ENCODE peak calls at places on chromosomes 7 and 10, in nine cellular contexts. D is DND-41, B is endodermal cell, T is colonic mucosa, V is fibroblast of lung, Y is HCT116, N is PC-3, L is IMR-90, C is HepG2. Q is an unnamed sample.
A peak's percentile ranks its signal among the peaks of the same experiment; 100 is the strongest.

GRCh38 chr7:130127404-130128395 is 57.4 kb downstream of the KLHDC10 start:
- DNase-seq in Y (no peak), T (no peak), L (peak; percentile 44), C (no peak), D (no peak), B (no peak), N (no peak), V (peak; percentile 52), Q (peak; percentile 84)

GRCh38 chr7:155590215-155591023 is 44.1 kb upstream of the CNPY1 start:
- DNase-seq in Y (no peak), C (peak; percentile 72), B (peak; percentile 83), D (peak; percentile 17), L (peak; percentile 16), V (no peak), N (no peak), T (no peak), Q (no peak)

GRCh38 chr10:101567165-101568006 is 20.7 kb downstream of the POLL start:
- DNase-seq in N (no peak), V (no peak), L (no peak), B (no peak), Y (no peak), C (no peak), D (no peak), T (no peak), Q (no peak)

GRCh38 chr7:30116771-30117170 is 18.0 kb upstream of the MTURN start:
- DNase-seq in B (peak; percentile 71), C (no peak), Y (no peak), N (no peak), D (no peak), L (no peak), T (no peak), V (no peak), Q (peak; percentile 61)

GRCh38 chr10:132374176-132374575 is 22.8 kb upstream of the PWWP2B start:
- DNase-seq in D (no peak), N (no peak), T (no peak), Y (no peak), L (no peak), B (no peak), V (no peak), C (no peak), Q (no peak)

GRCh38 chr10:60943372-60944158 is 420 bp downstream of the RHOBTB1 start:
- DNase-seq in C (peak; percentile 36), L (peak; percentile 40), N (peak; percentile 60), D (peak; percentile 54), Y (peak; percentile 3), T (peak; percentile 67), V (peak; percentile 52), B (peak; percentile 89), Q (peak; percentile 73)

GRCh38 chr10:58457761-58458616 is 54.7 kb upstream of the BICC1 start:
- DNase-seq in B (no peak), D (no peak), Y (no peak), T (peak; percentile 43), N (no peak), V (peak; percentile 96), L (peak; percentile 98), C (peak; percentile 92), Q (peak; percentile 87)

GRCh38 chr7:142104550-142105527 is 6.7 kb upstream of the MGAM2 start:
- DNase-seq in V (no peak), D (no peak), B (no peak), N (peak; percentile 69), C (peak; percentile 90), Y (peak; percentile 27), L (no peak), T (peak; percentile 71), Q (peak; percentile 48)

GRCh38 chr10:1096287-1096889 is 40.2 kb downstream of the WDR37 start:
- DNase-seq in D (no peak), N (no peak), B (no peak), L (no peak), Y (no peak), C (no peak), T (no peak), V (no peak), Q (no peak)

GRCh38 chr7:30788640-30789333 is 17.6 kb downstream of the MINDY4 start:
- DNase-seq in N (no peak), C (no peak), D (no peak), L (no peak), Y (no peak), T (no peak), B (no peak), V (no peak), Q (no peak)

GRCh38 chr10:45513586-45513985 is 139.6 kb downstream of the ALOX5 start:
- DNase-seq in D (no peak), V (no peak), N (no peak), C (peak; percentile 24), T (no peak), Y (no peak), B (no peak), L (no peak), Q (no peak)

GRCh38 chr10:77082601-77083252 is 554.9 kb downstream of the KCNMA1 start:
- DNase-seq in V (peak; percentile 34), Y (no peak), D (no peak), T (no peak), C (no peak), B (peak; percentile 92), N (no peak), L (peak; percentile 15), Q (no peak)

GRCh38 chr7:37908221-37908788 is 8.3 kb downstream of the SFRP4 start:
- DNase-seq in Y (no peak), T (no peak), L (peak; percentile 26), N (no peak), C (no peak), D (no peak), V (peak; percentile 52), B (no peak), Q (peak; percentile 71)

DNA sequence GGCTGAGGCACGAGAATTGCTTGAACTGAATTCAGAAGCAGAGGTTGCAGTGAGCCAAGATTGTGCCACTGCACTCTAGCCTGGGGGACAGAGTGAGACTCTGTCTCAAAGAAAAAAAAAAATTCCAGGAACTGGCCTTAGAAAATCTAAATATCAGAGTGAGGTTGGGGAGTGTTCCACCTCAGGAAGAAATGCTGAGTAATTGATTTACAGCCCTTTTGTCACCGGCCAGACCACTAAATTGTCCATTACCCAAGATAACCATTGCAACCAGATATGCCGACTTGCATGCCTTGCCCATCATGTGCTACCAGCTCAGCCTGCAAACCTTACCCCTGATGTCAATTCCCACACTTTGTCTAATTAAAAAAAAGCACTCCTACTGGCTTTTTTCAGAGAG is 42.4 kb downstream of the CRCP start:
- DNase-seq in T (no peak), D (no peak), N (no peak), Y (no peak), C (no peak), V (no peak), L (no peak), B (no peak), Q (no peak)
- H3K36me3 ChIP-seq in T (peaks cover 8% of the 10 kb centered on the region), D (peaks cover 61% of the 10 kb centered on the region), N (peaks cover 29% of the 10 kb centered on the region), Y (peaks cover 29% of the 10 kb centered on the region), C (peaks cover 27% of the 10 kb centered on the region), V (peaks cover 3% of the 10 kb centered on the region), L (peaks cover 23% of the 10 kb centered on the region), B (peaks cover 57% of the 10 kb centered on the region), Q (peaks cover 39% of the 10 kb centered on the region)

GRCh38 chr10:29773675-29774091 is 138.9 kb upstream of the SVIL start:
- DNase-seq in N (no peak), L (no peak), V (no peak), Y (no peak), C (no peak), B (no peak), D (no peak), T (no peak), Q (no peak)

GRCh38 chr10:29776246-29776645 is 141.5 kb upstream of the SVIL start:
- DNase-seq in N (no peak), Y (no peak), L (no peak), C (no peak), V (no peak), T (no peak), B (no peak), D (no peak), Q (no peak)

GRCh38 chr10:29771376-29771775 is 136.6 kb upstream of the SVIL start:
- DNase-seq in L (no peak), N (no peak), T (no peak), B (no peak), C (no peak), D (no peak), Y (no peak), V (no peak), Q (no peak)

GRCh38 chr10:29772403-29772802 is 137.6 kb upstream of the SVIL start:
- DNase-seq in C (no peak), B (no peak), T (no peak), D (no peak), Y (no peak), N (no peak), V (no peak), L (no peak), Q (no peak)

DNA sequence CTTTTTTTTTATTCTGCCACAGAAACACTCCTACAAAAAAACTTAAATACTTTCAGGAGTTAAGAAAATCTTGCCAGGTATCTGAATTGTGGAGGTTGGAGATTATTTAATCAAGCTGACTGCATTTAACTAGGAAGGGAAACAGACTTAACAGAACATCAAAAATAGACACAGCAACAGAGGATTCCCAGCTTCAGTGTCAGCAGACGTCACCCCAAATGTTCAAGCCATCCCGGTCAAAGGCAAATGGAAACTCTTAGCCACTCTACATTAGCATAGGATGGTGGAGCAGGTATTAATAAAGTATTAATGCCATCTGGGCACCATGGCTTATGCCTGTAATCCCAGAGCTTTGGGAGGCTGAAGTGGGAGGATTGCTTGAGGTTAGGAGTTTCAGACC is 139.7 kb upstream of the SVIL start:
- DNase-seq in B (no peak), T (no peak), N (no peak), C (no peak), Y (no peak), V (no peak), L (no peak), D (no peak), Q (no peak)
- H3K4me3 ChIP-seq in B (no peak overlapping the region), T (no peak overlapping the region), N (no peak overlapping the region), C (no peak overlapping the region), Y (no peak overlapping the region), V (no peak overlapping the region), L (no peak overlapping the region), D (no peak overlapping the region), Q (no peak overlapping the region)

GRCh38 chr10:42952358-42952757 is 124.5 kb upstream of the RET start:
- DNase-seq in V (no peak), L (no peak), C (peak; percentile 13), B (peak; percentile 95), Y (peak; percentile 40), N (peak; percentile 73), D (no peak), T (peak; percentile 40), Q (peak; percentile 7)
- H3K9ac ChIP-seq in V (no peak overlapping the region), L (no peak overlapping the region), C (no peak overlapping the region), B (no peak overlapping the region), Y (peak overlapping the region; percentile 10), N (no peak overlapping the region), D (no peak overlapping the region), T (no peak overlapping the region), Q (no peak overlapping the region)

DNA sequence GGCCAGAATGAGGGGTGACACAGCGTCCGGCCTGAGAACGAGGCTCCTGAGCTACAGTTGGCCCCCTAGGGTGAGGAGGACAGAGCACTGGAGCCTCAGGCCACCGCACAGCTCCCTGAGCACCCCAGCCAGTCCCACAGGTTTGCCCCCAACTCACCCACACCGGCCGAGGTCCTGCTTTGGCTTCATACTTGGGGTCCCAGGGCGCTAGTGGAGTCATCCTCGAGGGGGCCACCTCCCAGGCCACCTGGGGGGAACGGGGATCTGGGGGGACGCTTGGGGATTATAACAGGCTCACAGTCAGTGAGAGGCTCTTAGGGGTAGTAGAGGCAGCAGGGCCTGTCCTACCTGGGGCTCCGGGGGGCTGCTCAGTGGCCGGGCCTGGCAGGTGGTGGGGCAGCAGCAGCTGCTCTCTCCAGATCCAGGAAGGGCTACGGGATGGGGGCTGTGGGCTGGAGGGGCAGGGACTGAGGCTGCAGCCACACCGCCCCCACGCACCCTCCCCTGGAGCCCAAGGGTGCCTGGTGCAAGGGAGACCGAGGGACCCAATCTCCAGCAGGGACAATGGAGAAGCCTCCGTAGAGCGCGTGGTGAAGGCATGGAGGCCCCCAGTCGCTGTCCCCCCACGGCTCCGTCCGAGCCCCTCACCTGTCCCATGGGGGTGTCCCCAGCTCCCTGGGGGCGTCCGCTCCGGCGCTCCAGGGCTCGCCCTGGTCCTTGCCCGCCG is 588 bp downstream of the SAP25 start:
- DNase-seq in L (no peak), T (no peak), B (peak; percentile 49), N (no peak), Y (no peak), D (no peak), V (no peak), C (no peak), Q (no peak)
- H3K36me3 ChIP-seq in L (peaks cover 35% of the 10 kb centered on the region), T (peaks cover 6% of the 10 kb centered on the region), B (peaks cover 10% of the 10 kb centered on the region), N (no peaks in the 10 kb centered on the region), Y (no peaks in the 10 kb centered on the region), D (peaks cover 51% of the 10 kb centered on the region), V (peaks cover 28% of the 10 kb centered on the region), C (peaks cover 14% of the 10 kb centered on the region), Q (peaks cover 33% of the 10 kb centered on the region)